ENCODE peak calls at places on chromosome 4, in nine cellular contexts. T is H54, A is A549, S is NB4, R is IMR-90, X is Peyer's patch, O is gastrocnemius medialis, F is heart left ventricle, Q is erythroblast. U is an unnamed sample.

GRCh38 chr4:185311113-185311888 is 84.4 kb downstream of the LRP2BP start:
- DNase-seq in S (no peak), X (no peak), F (no peak), Q (no peak), R (no peak), A (no peak), O (no peak), T (no peak), U (no peak)

GRCh38 chr4:1406416-1406945 is at the start of gene NKX1-1:
- DNase-seq in F (peak; percentile 3), T (no peak), R (no peak), S (no peak), A (no peak), X (no peak), Q (no peak), O (no peak), U (no peak)

GRCh38 chr4:187215438-187215837 is 491.8 kb upstream of the FAT1 start:
- DNase-seq in T (no peak), S (no peak), Q (no peak), R (no peak), X (no peak), F (no peak), A (no peak), O (no peak), U (no peak)

GRCh38 chr4:5409237-5409636 is 299.1 kb downstream of the EVC2 start:
- DNase-seq in Q (no peak), T (no peak), S (no peak), R (peak; percentile 31), A (no peak), O (no peak), F (no peak), X (no peak), U (peak; percentile 7)

GRCh38 chr4:164731827-164732474 is 22.0 kb upstream of the SMIM31 start:
- DNase-seq in Q (peak; percentile 32), T (peak; percentile 7), F (peak; percentile 11), S (peak; percentile 50), X (peak; percentile 66), O (peak; percentile 14), A (peak; percentile 25), R (peak; percentile 28), U (peak; percentile 46)

GRCh38 chr4:7070729-7071511 is 3.1 kb upstream of the GRPEL1 start:
- DNase-seq in T (peak; percentile 28), A (peak; percentile 56), X (peak; percentile 94), S (peak; percentile 87), O (peak; percentile 78), F (peak; percentile 70), Q (peak; percentile 85), R (peak; percentile 54), U (peak; percentile 65)

GRCh38 chr4:81885016-81885415 is 413.3 kb upstream of the RASGEF1B start:
- DNase-seq in R (no peak), A (no peak), F (no peak), Q (no peak), O (no peak), X (no peak), S (peak; percentile 3), T (no peak), U (no peak)

GRCh38 chr4:150415213-150415612 is 166.7 kb upstream of the MAB21L2 start:
- DNase-seq in Q (no peak), X (no peak), T (no peak), F (no peak), A (no peak), O (no peak), S (no peak), R (peak; percentile 42), U (no peak)

GRCh38 chr4:106287353-106287969 is 28.5 kb downstream of the TBCK start:
- DNase-seq in O (no peak), T (peak; percentile 1), Q (peak; percentile 6), A (peak; percentile 1), F (no peak), S (peak; percentile 80), R (peak; percentile 95), X (no peak), U (peak; percentile 85)

GRCh38 chr4:5036239-5036638 is 15.0 kb upstream of the STK32B start:
- DNase-seq in O (no peak), Q (peak; percentile 95), R (peak; percentile 70), S (peak; percentile 83), A (no peak), T (no peak), X (no peak), F (no peak), U (no peak)

GRCh38 chr4:124712417-124713212 is at the start of gene ANKRD50:
- DNase-seq in A (peak; percentile 64), Q (peak; percentile 93), R (peak; percentile 94), F (peak; percentile 90), S (peak; percentile 88), O (peak; percentile 76), T (peak; percentile 64), X (peak; percentile 85), U (peak; percentile 96)
- TF ChIP-seq POLR2A in A (peak; percentile 58), Q (peak; percentile 83), R (peak; percentile 97), F (no peak), S (no peak), O (peak; percentile 77), T (peak; percentile 76), X (peak; percentile 41), U (peak; percentile 68)

DNA sequence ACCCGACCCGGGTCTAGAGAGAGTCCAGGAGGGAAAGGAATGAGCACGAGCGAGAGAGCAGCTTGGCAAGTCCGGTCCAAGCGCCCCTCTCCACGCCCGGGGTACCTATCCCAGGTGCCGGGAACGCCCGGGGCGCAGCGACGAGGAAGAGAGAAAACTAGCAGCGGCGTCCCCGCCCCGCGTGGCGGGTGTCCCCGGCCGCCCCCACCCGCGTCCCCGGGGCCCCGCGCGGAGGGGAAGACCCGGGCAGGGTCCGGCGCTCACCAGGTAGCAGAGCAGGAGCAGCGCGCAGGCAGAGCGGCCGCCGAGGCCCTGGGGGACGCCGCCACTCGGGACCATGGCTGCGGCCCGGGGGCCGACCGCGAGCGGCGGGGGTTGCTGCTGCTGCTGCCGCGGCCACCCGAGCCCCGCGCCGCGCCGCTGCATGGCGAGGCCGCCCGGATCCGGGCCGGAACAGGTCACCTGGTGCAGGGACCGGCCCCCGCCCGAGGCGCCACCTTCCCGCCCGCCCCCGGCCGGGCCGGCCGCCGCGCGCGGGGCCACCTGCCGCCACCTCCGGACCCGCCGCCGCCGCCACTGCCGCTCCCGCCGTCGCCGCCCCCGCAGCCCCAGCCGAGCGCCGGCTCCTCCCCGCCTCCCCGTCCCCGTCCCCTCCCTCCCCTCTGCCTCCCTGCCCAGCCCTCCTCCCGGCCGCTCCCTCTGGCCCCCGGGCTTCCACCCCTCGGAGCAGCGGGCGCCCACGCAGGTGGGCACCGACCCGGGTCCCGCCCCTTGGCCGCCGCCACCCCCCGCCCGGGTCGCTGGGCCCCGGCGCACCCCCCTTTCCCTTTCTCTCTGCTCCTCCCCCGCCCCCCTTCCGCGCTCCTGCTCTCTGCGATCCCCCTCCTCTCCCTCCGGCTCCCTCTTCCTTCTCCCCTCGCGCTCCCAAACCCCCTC is at the start of gene SEL1L3:
- DNase-seq in Q (peak; percentile 51), O (no peak), T (peak; percentile 33), F (peak; percentile 46), A (peak; percentile 14), S (peak; percentile 62), R (no peak), X (peak; percentile 84), U (no peak)
- TF ChIP-seq POLR2A in Q (no peak), O (no peak), T (no peak), F (no peak), A (no peak), S (no peak), R (no peak), X (peak; percentile 49), U (no peak)

GRCh38 chr4:123547167-123547817 is 150.7 kb downstream of the SPRY1 start:
- DNase-seq in T (no peak), X (peak; percentile 76), F (no peak), A (no peak), R (no peak), Q (no peak), O (no peak), S (no peak), U (no peak)

GRCh38 chr4:123546661-123547060 is 150.1 kb downstream of the SPRY1 start:
- DNase-seq in Q (no peak), A (no peak), F (no peak), O (no peak), S (no peak), X (no peak), T (no peak), R (no peak), U (no peak)

GRCh38 chr4:123545569-123546122 is 149.1 kb downstream of the SPRY1 start:
- DNase-seq in F (no peak), O (no peak), X (no peak), T (no peak), Q (no peak), R (no peak), A (no peak), S (no peak), U (no peak)

GRCh38 chr4:123547818-123548200 is 151.2 kb downstream of the SPRY1 start:
- DNase-seq in R (no peak), X (no peak), Q (no peak), A (no peak), T (no peak), S (no peak), F (no peak), O (no peak), U (no peak)

GRCh38 chr4:123546123-123546654 is 149.6 kb downstream of the SPRY1 start:
- DNase-seq in S (no peak), A (no peak), F (no peak), Q (no peak), R (no peak), X (no peak), O (no peak), T (no peak), U (no peak)
- TF ChIP-seq POLR2A in S (no peak), A (no peak), F (no peak), Q (no peak), R (no peak), X (no peak), O (no peak), T (no peak), U (no peak)

GRCh38 chr4:107654694-107655093 is 65.3 kb downstream of the PAPSS1 start:
- DNase-seq in A (no peak), O (no peak), F (no peak), Q (no peak), R (no peak), S (no peak), X (no peak), T (no peak), U (no peak)

GRCh38 chr4:107655289-107655688 is 64.7 kb downstream of the PAPSS1 start:
- DNase-seq in R (no peak), X (no peak), T (no peak), Q (no peak), S (no peak), A (no peak), F (no peak), O (no peak), U (no peak)

DNA sequence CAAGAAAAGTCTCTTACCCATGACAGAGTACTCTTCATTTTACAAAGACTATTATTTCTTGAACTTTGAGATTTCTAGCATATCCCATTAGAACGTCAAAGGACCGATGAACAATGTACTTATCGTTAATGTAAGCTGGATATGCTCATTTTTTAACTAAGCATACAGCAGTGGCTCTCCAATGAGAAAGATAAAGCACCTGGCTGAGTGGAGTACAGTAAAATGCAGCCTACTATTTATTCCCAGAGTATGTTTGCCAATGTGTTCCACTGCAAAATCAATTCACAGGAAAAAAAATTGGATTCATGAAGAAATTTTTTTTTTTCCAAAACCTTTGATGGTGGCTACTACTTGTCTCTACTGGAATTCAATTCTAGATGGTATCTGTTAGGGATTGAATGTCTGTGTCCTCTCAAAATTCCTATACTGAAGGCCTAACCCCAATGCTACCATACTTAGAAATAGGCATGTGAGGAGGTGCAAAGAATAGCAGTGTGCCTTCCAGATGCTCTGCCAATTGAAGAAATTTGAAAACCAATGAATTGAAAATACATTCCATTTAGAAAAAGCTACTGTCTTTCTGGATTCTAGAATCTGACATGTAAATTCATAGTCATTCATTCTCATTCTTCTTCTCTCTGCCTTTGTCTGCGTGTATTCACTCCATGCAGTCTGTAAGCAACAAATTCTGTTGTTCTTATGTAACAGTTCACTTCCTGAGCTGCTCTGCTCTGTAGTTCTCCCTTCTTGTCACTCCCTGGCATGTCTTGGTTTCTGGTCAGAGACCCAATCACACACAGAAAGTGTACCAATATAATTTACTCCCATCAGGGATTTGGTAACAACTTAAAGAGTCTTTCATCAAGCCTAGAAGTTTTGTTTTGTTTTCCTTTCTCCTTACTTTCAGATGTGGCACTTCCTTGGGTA is 61.4 kb downstream of the PAPSS1 start:
- DNase-seq in Q (no peak), O (no peak), R (no peak), T (no peak), S (peak; percentile 62), F (no peak), A (no peak), X (no peak), U (peak; percentile 7)
- TF ChIP-seq POLR2A in Q (no peak), O (no peak), R (no peak), T (no peak), S (no peak), F (no peak), A (no peak), X (no peak), U (no peak)